ENCODE peak calls at places on chromosomes 3 and 15, in eight cellular contexts. U is neural crest cell; F is activated naive CD4-positive, alpha-beta T cell treated with anti-CD3 and anti-CD28 coated beads, Interleukin-2, amount 10 ng/mL, durations not matched to agents 7 days and 5 days; B is foreskin fibroblast; P is breast epithelium; I is activated CD8-positive, alpha-beta T cell treated with anti-CD3 and anti-CD28 coated beads for 36 hours; G is effector CD4-positive, alpha-beta T cell; Y is skeletal muscle cell. Z is an unnamed sample.

GRCh38 chr15:60585743-60586708 is 107.1 kb upstream of the ICE2 start:
- DNase-seq in U (peak; percentile 45), F (peak; percentile 72), B (peak; percentile 51), P (no peak), I (peak; percentile 71), G (peak; percentile 57), Y (no peak), Z (no peak)

GRCh38 chr15:52005748-52006701 is 13.0 kb upstream of the MAPK6 start:
- DNase-seq in U (no peak), F (no peak), B (peak; percentile 53), P (no peak), I (peak; percentile 51), G (no peak), Y (peak; percentile 29), Z (no peak)

GRCh38 chr3:171821061-171821460 is 10.8 kb upstream of the PLD1 start:
- DNase-seq in U (no peak), F (no peak), B (no peak), P (no peak), I (no peak), G (no peak), Y (no peak), Z (no peak)

GRCh38 chr3:53880396-53881345 is 1.3 kb downstream of the ACTR8 start:
- DNase-seq in U (no peak), F (no peak), B (no peak), P (no peak), I (no peak), G (no peak), Y (no peak), Z (no peak)

GRCh38 chr3:32630266-32630665 is 54.7 kb upstream of the CNOT10 start:
- DNase-seq in U (no peak), F (no peak), B (peak; percentile 17), P (no peak), I (no peak), G (no peak), Y (peak; percentile 27), Z (no peak)

GRCh38 chr3:14324224-14324944 is 78.0 kb upstream of the SLC6A6 start:
- DNase-seq in U (no peak), F (no peak), B (no peak), P (no peak), I (no peak), G (no peak), Y (no peak), Z (no peak)

GRCh38 chr15:76898102-76898501 is 7.0 kb downstream of the SCAPER start:
- DNase-seq in U (no peak), F (no peak), B (no peak), P (no peak), I (no peak), G (no peak), Y (no peak), Z (no peak)

GRCh38 chr3:143970773-143971366 is 753 bp upstream of the DIPK2A start:
- DNase-seq in U (peak; percentile 53), F (peak; percentile 64), B (peak; percentile 39), P (peak; percentile 56), I (peak; percentile 62), G (peak; percentile 33), Y (no peak), Z (no peak)

GRCh38 chr3:173745952-173746682 is 348.6 kb downstream of the NLGN1 start:
- DNase-seq in U (no peak), F (no peak), B (peak; percentile 72), P (no peak), I (no peak), G (no peak), Y (no peak), Z (no peak)

GRCh38 chr3:13414040-13414729 is 5.9 kb downstream of the NUP210 start:
- DNase-seq in U (no peak), F (peak; percentile 84), B (no peak), P (no peak), I (peak; percentile 86), G (peak; percentile 56), Y (no peak), Z (peak; percentile 78)

GRCh38 chr3:155712008-155712407 is 32.9 kb downstream of the PLCH1 start:
- DNase-seq in U (no peak), F (no peak), B (no peak), P (no peak), I (no peak), G (no peak), Y (peak; percentile 8), Z (no peak)